ENCODE peak calls at places on chromosomes 13 and 19, in five cellular contexts. C is NCI-H2081; I is stimulated activated CD8-positive, alpha-beta memory T cell treated with anti-CD3 and anti-CD28 coated beads, Interleukin-7, amount 100 ng/mL, for 4 hours; P is iPS-NIHi11; D is NCI-H345. L is an unnamed sample.

GRCh38 chr19:9128171-9128570 is 1.4 kb upstream of the OR7G3 start:
- DNase-seq in C (no peak), I (no peak), P (no peak), D (no peak), L (peak)

GRCh38 chr19:44512326-44513298 is 12.3 kb upstream of the ZNF180 start:
- DNase-seq in C (no peak), I (no peak), P (peak), D (no peak), L (peak)

GRCh38 chr13:59047546-59047945 is 1116.2 kb downstream of the DIAPH3 start:
- DNase-seq in C (no peak), I (no peak), P (no peak), D (no peak), L (no peak)

GRCh38 chr19:46828484-46828883 is 22.2 kb downstream of the AP2S1 start:
- DNase-seq in C (no peak), I (peak), P (no peak), D (no peak), L (peak)

GRCh38 chr13:20160346-20161274 is at the start of gene GJA3:
- DNase-seq in C (no peak), I (peak), P (peak), D (peak), L (peak)

GRCh38 chr13:39461685-39462266 is 141.2 kb downstream of the LHFPL6 start:
- DNase-seq in C (no peak), I (no peak), P (no peak), D (no peak), L (peak)

GRCh38 chr13:97566907-97567306 is 132.9 kb downstream of the RAP2A start:
- DNase-seq in C (no peak), I (no peak), P (no peak), D (no peak), L (no peak)

GRCh38 chr13:110030394-110030928 is 244.1 kb upstream of the IRS2 start:
- DNase-seq in C (no peak), I (no peak), P (no peak), D (no peak), L (no peak)

GRCh38 chr19:33677745-33678426 is 56.1 kb downstream of the CHST8 start:
- DNase-seq in C (no peak), I (no peak), P (peak), D (no peak), L (no peak)

L was measured in GM23248.